ENCODE peak calls at places on chromosomes 6 and 20, in seven cellular contexts. Q, K, S, Z, M, I and C are unnamed samples.

GRCh38 chr6:28274888-28275287 is 6.5 kb upstream of the PGBD1 start:
- DNase-seq in I (no peak), S (no peak), Z (no peak), M (no peak), K (no peak), Q (no peak), C (no peak)

GRCh38 chr6:47034421-47034820 is 7.7 kb downstream of the ADGRF1 start:
- DNase-seq in S (no peak), K (no peak), Z (no peak), I (no peak), Q (no peak), M (no peak), C (no peak)

GRCh38 chr20:43583982-43584432 is 6.7 kb upstream of the IFT52 start:
- DNase-seq in S (no peak), K (no peak), Z (no peak), Q (no peak), M (peak), I (peak), C (no peak)

GRCh38 chr6:382883-383420 is 8.6 kb upstream of the IRF4 start:
- DNase-seq in S (no peak), I (no peak), K (no peak), M (no peak), Z (no peak), Q (no peak), C (no peak)

GRCh38 chr20:40604416-40604815 is 84.6 kb downstream of the MAFB start:
- DNase-seq in M (no peak), I (no peak), Q (no peak), Z (no peak), S (no peak), K (no peak), C (no peak)

GRCh38 chr20:52761867-52762266 is 210.3 kb upstream of the TSHZ2 start:
- DNase-seq in S (no peak), M (no peak), K (no peak), Z (no peak), Q (no peak), I (no peak), C (no peak)

GRCh38 chr6:5305968-5306626 is 44.8 kb downstream of the FARS2 start:
- DNase-seq in Z (no peak), I (no peak), M (peak), K (no peak), Q (no peak), S (no peak), C (no peak)

GRCh38 chr20:37669773-37670236 is 24.0 kb upstream of the CTNNBL1 start:
- DNase-seq in K (no peak), Z (no peak), Q (no peak), S (no peak), M (no peak), I (no peak), C (no peak)

GRCh38 chr6:44054635-44055559 is 72.4 kb downstream of the MRPL14 start:
- DNase-seq in S (no peak), Q (no peak), M (peak), K (no peak), I (no peak), Z (no peak), C (no peak)

GRCh38 chr6:135299256-135299655 is 118.1 kb downstream of the MYB start:
- DNase-seq in S (no peak), Z (no peak), I (no peak), Q (no peak), M (peak), K (no peak), C (no peak)

GRCh38 chr6:55925292-55925691 is 49.9 kb upstream of the BMP5 start:
- DNase-seq in Q (peak), Z (no peak), I (no peak), K (no peak), M (peak), S (no peak), C (no peak)

GRCh38 chr6:148367418-148368024 is 24.9 kb downstream of the SASH1 start:
- DNase-seq in M (peak), S (peak), K (no peak), I (no peak), Q (peak), Z (no peak), C (peak)

GRCh38 chr6:137259349-137259748 is 40.2 kb upstream of the IFNGR1 start:
- DNase-seq in Q (no peak), S (no peak), Z (no peak), M (no peak), K (no peak), I (no peak), C (no peak)

GRCh38 chr6:138461647-138462046 is 37.6 kb downstream of the NHSL1 start:
- DNase-seq in M (no peak), Q (no peak), I (no peak), Z (no peak), S (no peak), K (no peak), C (no peak)

GRCh38 chr20:57165427-57166004 is 100.9 kb downstream of the BMP7 start:
- DNase-seq in K (no peak), S (no peak), I (no peak), Q (no peak), M (no peak), Z (no peak), C (no peak)